ENCODE peak calls at places on chromosomes 2 and 18, in four cellular contexts. One of them, this sample, is unnamed.

GRCh38 chr2:236934166-236934565 is 151.5 kb upstream of the COPS8 start:
- DNase-seq in HL-60: no peak
- DNase-seq in mesendoderm: no peak
- DNase-seq in NB4: no peak
- DNase-seq in this sample: no peak

GRCh38 chr18:34976899-34977786 is 64.1 kb upstream of the MAPRE2 start:
- DNase-seq in HL-60: peak
- DNase-seq in mesendoderm: peak
- DNase-seq in NB4: peak
- DNase-seq in this sample: peak

GRCh38 chr2:218733615-218734021 is 23.0 kb downstream of the TTLL4 start:
- DNase-seq in HL-60: peak
- DNase-seq in mesendoderm: no peak
- DNase-seq in NB4: peak
- DNase-seq in this sample: peak

GRCh38 chr2:60998628-60999545 is 18.6 kb upstream of the PEX13 start:
- DNase-seq in HL-60: no peak
- DNase-seq in mesendoderm: peak
- DNase-seq in NB4: peak
- DNase-seq in this sample: no peak

GRCh38 chr2:147543056-147543455 is 301.8 kb upstream of the ACVR2A start:
- DNase-seq in HL-60: no peak
- DNase-seq in mesendoderm: no peak
- DNase-seq in NB4: no peak
- DNase-seq in this sample: no peak

GRCh38 chr2:58099097-58099769 is 52.6 kb downstream of the VRK2 start:
- DNase-seq in HL-60: no peak
- DNase-seq in mesendoderm: no peak
- DNase-seq in NB4: no peak
- DNase-seq in this sample: no peak

GRCh38 chr2:71934595-71935263 is 212.9 kb downstream of the CYP26B1 start:
- DNase-seq in HL-60: peak
- DNase-seq in mesendoderm: peak
- DNase-seq in NB4: peak
- DNase-seq in this sample: no peak

GRCh38 chr18:7617738-7618422 is 50.8 kb downstream of the PTPRM start:
- DNase-seq in HL-60: no peak
- DNase-seq in mesendoderm: peak
- DNase-seq in NB4: no peak
- DNase-seq in this sample: no peak

GRCh38 chr2:175373001-175373727 is 191.7 kb upstream of the ATP5MC3 start:
- DNase-seq in HL-60: no peak
- DNase-seq in mesendoderm: no peak
- DNase-seq in NB4: peak
- DNase-seq in this sample: no peak

GRCh38 chr18:45589559-45590041 is 25.7 kb upstream of the SLC14A2 start:
- DNase-seq in HL-60: no peak
- DNase-seq in mesendoderm: no peak
- DNase-seq in NB4: no peak
- DNase-seq in this sample: no peak

GRCh38 chr2:188607501-188607900 is 315.8 kb downstream of the GULP1 start:
- DNase-seq in HL-60: no peak
- DNase-seq in mesendoderm: no peak
- DNase-seq in NB4: peak
- DNase-seq in this sample: no peak

DNA sequence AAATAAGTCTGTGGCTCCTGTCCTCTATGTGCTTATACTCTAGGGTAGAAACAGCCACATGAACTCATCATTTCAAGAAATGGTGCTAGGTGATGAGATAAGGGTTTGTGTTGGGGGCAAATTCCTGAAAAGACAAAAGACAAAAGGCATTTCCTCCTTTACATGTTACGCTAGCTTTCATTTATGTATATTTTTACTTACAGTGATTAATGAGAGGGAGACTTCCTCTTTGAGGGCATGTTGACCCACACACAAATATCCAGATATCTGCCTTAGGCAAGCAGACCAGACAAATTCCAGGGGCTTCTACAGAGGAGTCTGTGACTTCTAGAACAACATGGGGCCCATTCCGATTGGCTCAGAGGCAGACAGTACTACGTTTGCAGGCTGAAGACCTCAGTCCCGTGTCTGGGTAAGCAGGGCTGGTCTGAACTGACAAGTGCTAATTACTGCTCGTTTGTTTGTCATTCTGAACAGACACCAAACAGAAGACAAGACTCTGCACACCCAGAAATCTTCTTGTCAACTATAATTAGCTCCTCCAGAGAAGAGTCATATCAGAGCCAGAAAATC is 74.8 kb upstream of the ST6GAL2 start:
- DNase-seq in HL-60: no peak
- DNase-seq in mesendoderm: peak
- DNase-seq in NB4: no peak
- DNase-seq in this sample: no peak
- H3K4me3 ChIP-seq in HL-60: no peak
- H3K4me3 ChIP-seq in mesendoderm: no peak
- H3K4me3 ChIP-seq in NB4: no peak
- H3K4me3 ChIP-seq in this sample: no peak

DNA sequence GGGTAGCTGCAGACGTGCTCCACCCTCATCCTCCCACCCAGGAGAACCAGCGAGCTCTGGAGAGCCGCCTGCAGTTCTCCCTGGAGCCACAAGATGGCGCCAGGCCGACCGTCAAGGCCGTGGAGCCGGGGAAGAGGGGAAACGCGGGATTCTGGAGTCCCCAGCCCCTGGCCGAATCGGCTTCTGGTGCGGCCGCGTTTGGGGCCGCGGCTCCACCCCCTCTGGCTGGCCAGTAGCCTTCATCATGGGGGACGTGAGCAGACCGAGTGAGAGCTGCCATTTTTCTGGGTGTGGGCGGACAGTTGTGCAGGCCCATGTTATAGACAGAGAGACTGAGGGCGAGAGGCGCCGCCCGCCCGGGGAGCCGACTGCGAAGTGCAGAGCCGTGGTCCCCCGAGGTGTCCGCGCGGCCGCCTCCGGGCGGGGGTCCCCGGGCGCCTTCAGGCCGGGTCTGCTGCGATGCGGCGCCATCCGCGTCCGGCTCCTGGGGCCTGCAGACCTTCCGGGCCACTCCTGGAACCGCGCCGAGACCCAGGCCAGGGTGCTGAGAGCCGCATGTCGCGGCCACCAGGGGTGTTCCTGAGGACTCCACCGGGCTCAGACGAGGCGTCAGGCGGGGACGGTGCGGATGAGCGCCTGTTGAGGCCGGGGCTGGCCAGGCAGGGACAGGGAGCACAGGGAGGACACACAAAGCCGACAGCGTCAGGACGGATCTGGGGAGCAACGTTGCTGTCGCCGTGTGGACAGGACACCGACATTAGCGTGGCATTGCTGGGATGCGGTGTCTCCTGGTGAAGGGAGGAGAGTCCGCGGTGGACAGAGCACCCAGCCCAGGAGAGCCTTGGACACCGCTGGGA is 418.2 kb upstream of the HS6ST1 start:
- DNase-seq in HL-60: no peak
- DNase-seq in mesendoderm: peak
- DNase-seq in NB4: peak
- DNase-seq in this sample: peak
- H3K4me3 ChIP-seq in HL-60: no peak
- H3K4me3 ChIP-seq in mesendoderm: no peak
- H3K4me3 ChIP-seq in NB4: no peak
- H3K4me3 ChIP-seq in this sample: peak

GRCh38 chr2:109133746-109134145 is 4.7 kb downstream of the SH3RF3 start:
- DNase-seq in HL-60: no peak
- DNase-seq in mesendoderm: no peak
- DNase-seq in NB4: no peak
- DNase-seq in this sample: no peak

GRCh38 chr2:109134741-109135571 is 6.0 kb downstream of the SH3RF3 start:
- DNase-seq in HL-60: no peak
- DNase-seq in mesendoderm: peak
- DNase-seq in NB4: no peak
- DNase-seq in this sample: no peak

GRCh38 chr2:109137616-109138015 is 8.6 kb downstream of the SH3RF3 start:
- DNase-seq in HL-60: no peak
- DNase-seq in mesendoderm: no peak
- DNase-seq in NB4: no peak
- DNase-seq in this sample: no peak

GRCh38 chr2:109136542-109136941 is 7.5 kb downstream of the SH3RF3 start:
- DNase-seq in HL-60: no peak
- DNase-seq in mesendoderm: no peak
- DNase-seq in NB4: no peak
- DNase-seq in this sample: no peak

GRCh38 chr2:109135572-109136185 is 6.7 kb downstream of the SH3RF3 start:
- DNase-seq in HL-60: no peak
- DNase-seq in mesendoderm: peak
- DNase-seq in NB4: no peak
- DNase-seq in this sample: no peak
- H3K4me3 ChIP-seq in HL-60: no peak
- H3K4me3 ChIP-seq in mesendoderm: no peak
- H3K4me3 ChIP-seq in NB4: no peak
- H3K4me3 ChIP-seq in this sample: no peak

GRCh38 chr2:25483584-25484266 is 142.0 kb upstream of the DNMT3A start:
- DNase-seq in HL-60: peak
- DNase-seq in mesendoderm: no peak
- DNase-seq in NB4: peak
- DNase-seq in this sample: no peak
- H3K4me3 ChIP-seq in HL-60: no peak
- H3K4me3 ChIP-seq in mesendoderm: no peak
- H3K4me3 ChIP-seq in NB4: no peak
- H3K4me3 ChIP-seq in this sample: no peak

DNA sequence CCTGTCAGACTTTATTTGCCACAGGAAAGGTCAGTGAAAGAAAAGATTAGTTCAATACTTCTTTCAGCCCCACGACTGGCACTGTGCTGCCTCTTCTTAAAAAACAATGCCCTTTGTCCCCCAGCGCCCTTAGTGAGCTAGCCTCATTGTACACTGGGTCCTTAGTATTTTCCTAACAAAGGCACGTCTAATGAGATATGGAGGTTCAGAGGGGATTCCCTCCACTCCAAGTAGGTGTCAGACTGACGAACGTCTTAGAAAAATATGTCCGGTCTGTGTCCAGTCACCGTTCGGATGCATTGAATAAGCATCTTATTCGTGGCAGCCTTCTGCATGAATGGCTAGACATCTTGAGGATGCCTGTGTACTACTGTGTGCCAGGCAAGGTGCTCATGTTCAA is 1.1 kb downstream of the FECH start:
- DNase-seq in HL-60: no peak
- DNase-seq in mesendoderm: no peak
- DNase-seq in NB4: no peak
- DNase-seq in this sample: no peak
- H3K4me3 ChIP-seq in HL-60: peak
- H3K4me3 ChIP-seq in mesendoderm: no peak
- H3K4me3 ChIP-seq in NB4: peak
- H3K4me3 ChIP-seq in this sample: peak

GRCh38 chr2:135931776-135932438 is 53.5 kb downstream of the DARS1 start:
- DNase-seq in HL-60: peak
- DNase-seq in mesendoderm: no peak
- DNase-seq in NB4: peak
- DNase-seq in this sample: no peak

GRCh38 chr2:135925571-135925970 is 49.3 kb upstream of the MCM6 start:
- DNase-seq in HL-60: no peak
- DNase-seq in mesendoderm: no peak
- DNase-seq in NB4: no peak
- DNase-seq in this sample: no peak

GRCh38 chr2:135926605-135927004 is 50.4 kb upstream of the MCM6 start:
- DNase-seq in HL-60: no peak
- DNase-seq in mesendoderm: no peak
- DNase-seq in NB4: no peak
- DNase-seq in this sample: no peak
- H3K4me3 ChIP-seq in HL-60: no peak
- H3K4me3 ChIP-seq in mesendoderm: no peak
- H3K4me3 ChIP-seq in NB4: no peak
- H3K4me3 ChIP-seq in this sample: no peak